ENCODE peak calls at places on chromosomes 5 and 9, in five cellular contexts. One of them, this sample, is unnamed.

GRCh38 chr5:153404747-153405146 is 85.7 kb upstream of the GRIA1 start:
- DNase-seq in psoas muscle: no peak
- DNase-seq in stomach: no peak
- DNase-seq in dorsolateral prefrontal cortex: no peak
- DNase-seq in gastrocnemius medialis: no peak
- DNase-seq in this sample: no peak

GRCh38 chr9:109466623-109467590 is 31.2 kb downstream of the PTPN3 start:
- DNase-seq in dorsolateral prefrontal cortex: no peak
- DNase-seq in stomach: no peak
- DNase-seq in psoas muscle: no peak
- DNase-seq in gastrocnemius medialis: no peak
- DNase-seq in this sample: no peak

GRCh38 chr9:108512426-108513173 is 343.2 kb downstream of the ACTL7B start:
- DNase-seq in stomach: no peak
- DNase-seq in dorsolateral prefrontal cortex: no peak
- DNase-seq in gastrocnemius medialis: no peak
- DNase-seq in psoas muscle: no peak
- DNase-seq in this sample: no peak

GRCh38 chr5:132226516-132227234 is 978 bp downstream of the P4HA2 start:
- DNase-seq in dorsolateral prefrontal cortex: peak
- DNase-seq in gastrocnemius medialis: no peak
- DNase-seq in stomach: peak
- DNase-seq in psoas muscle: peak
- DNase-seq in this sample: peak

GRCh38 chr9:131650254-131650653 is 89.6 kb downstream of the RAPGEF1 start:
- DNase-seq in stomach: no peak
- DNase-seq in gastrocnemius medialis: peak
- DNase-seq in dorsolateral prefrontal cortex: no peak
- DNase-seq in psoas muscle: peak
- DNase-seq in this sample: no peak

GRCh38 chr9:96408409-96409280 is 9.5 kb downstream of the ZNF367 start:
- DNase-seq in gastrocnemius medialis: no peak
- DNase-seq in stomach: no peak
- DNase-seq in psoas muscle: no peak
- DNase-seq in dorsolateral prefrontal cortex: no peak
- DNase-seq in this sample: no peak

GRCh38 chr5:14739538-14739937 is 75.0 kb downstream of the OTULIN start:
- DNase-seq in stomach: no peak
- DNase-seq in gastrocnemius medialis: no peak
- DNase-seq in dorsolateral prefrontal cortex: no peak
- DNase-seq in psoas muscle: no peak
- DNase-seq in this sample: no peak

GRCh38 chr9:116059466-116059865 is 94.1 kb upstream of the PAPPA start:
- DNase-seq in psoas muscle: no peak
- DNase-seq in dorsolateral prefrontal cortex: no peak
- DNase-seq in stomach: no peak
- DNase-seq in gastrocnemius medialis: no peak
- DNase-seq in this sample: no peak

GRCh38 chr5:97658116-97658900 is 475.3 kb upstream of the RIOK2 start:
- DNase-seq in stomach: no peak
- DNase-seq in dorsolateral prefrontal cortex: no peak
- DNase-seq in psoas muscle: no peak
- DNase-seq in gastrocnemius medialis: no peak
- DNase-seq in this sample: no peak

GRCh38 chr5:168433982-168434381 is 52.3 kb upstream of the RARS1 start:
- DNase-seq in dorsolateral prefrontal cortex: peak
- DNase-seq in psoas muscle: no peak
- DNase-seq in stomach: no peak
- DNase-seq in gastrocnemius medialis: no peak
- DNase-seq in this sample: no peak

GRCh38 chr5:126365446-126366198 is 57.6 kb upstream of the GRAMD2B start:
- DNase-seq in psoas muscle: no peak
- DNase-seq in gastrocnemius medialis: no peak
- DNase-seq in dorsolateral prefrontal cortex: no peak
- DNase-seq in stomach: no peak
- DNase-seq in this sample: peak

GRCh38 chr9:136533775-136534157 is 12.1 kb downstream of the NOTCH1 start:
- DNase-seq in stomach: peak
- DNase-seq in dorsolateral prefrontal cortex: no peak
- DNase-seq in gastrocnemius medialis: no peak
- DNase-seq in psoas muscle: peak
- DNase-seq in this sample: no peak

GRCh38 chr5:145856285-145856818 is 16.5 kb downstream of the GRXCR2 start:
- DNase-seq in dorsolateral prefrontal cortex: no peak
- DNase-seq in psoas muscle: peak
- DNase-seq in gastrocnemius medialis: peak
- DNase-seq in stomach: peak
- DNase-seq in this sample: no peak

GRCh38 chr5:150065346-150065745 is 21.0 kb downstream of the CSF1R start:
- DNase-seq in stomach: no peak
- DNase-seq in psoas muscle: peak
- DNase-seq in gastrocnemius medialis: no peak
- DNase-seq in dorsolateral prefrontal cortex: no peak
- DNase-seq in this sample: no peak

GRCh38 chr5:135007749-135008363 is 26.2 kb downstream of the PITX1 start:
- DNase-seq in gastrocnemius medialis: no peak
- DNase-seq in psoas muscle: no peak
- DNase-seq in dorsolateral prefrontal cortex: peak
- DNase-seq in stomach: no peak
- DNase-seq in this sample: no peak

GRCh38 chr5:44260793-44261192 is 128.4 kb downstream of the FGF10 start:
- DNase-seq in stomach: no peak
- DNase-seq in dorsolateral prefrontal cortex: no peak
- DNase-seq in psoas muscle: no peak
- DNase-seq in gastrocnemius medialis: no peak
- DNase-seq in this sample: no peak

GRCh38 chr9:98011122-98011521 is 28.0 kb downstream of the ANP32B start:
- DNase-seq in dorsolateral prefrontal cortex: no peak
- DNase-seq in psoas muscle: no peak
- DNase-seq in gastrocnemius medialis: no peak
- DNase-seq in stomach: no peak
- DNase-seq in this sample: no peak
- H3K27ac ChIP-seq in dorsolateral prefrontal cortex: no peak
- H3K27ac ChIP-seq in psoas muscle: peak
- H3K27ac ChIP-seq in gastrocnemius medialis: peak
- H3K27ac ChIP-seq in stomach: no peak
- H3K27ac ChIP-seq in this sample: no peak

GRCh38 chr5:136810198-136810823 is 445.0 kb upstream of the TRPC7 start:
- DNase-seq in gastrocnemius medialis: peak
- DNase-seq in psoas muscle: peak
- DNase-seq in stomach: no peak
- DNase-seq in dorsolateral prefrontal cortex: no peak
- DNase-seq in this sample: no peak

GRCh38 chr5:136809382-136809781 is 444.0 kb upstream of the TRPC7 start:
- DNase-seq in dorsolateral prefrontal cortex: no peak
- DNase-seq in stomach: no peak
- DNase-seq in gastrocnemius medialis: no peak
- DNase-seq in psoas muscle: no peak
- DNase-seq in this sample: no peak

GRCh38 chr5:136802382-136802781 is 437.0 kb upstream of the TRPC7 start:
- DNase-seq in dorsolateral prefrontal cortex: no peak
- DNase-seq in gastrocnemius medialis: peak
- DNase-seq in psoas muscle: no peak
- DNase-seq in stomach: no peak
- DNase-seq in this sample: peak

GRCh38 chr5:136808756-136809155 is 443.4 kb upstream of the TRPC7 start:
- DNase-seq in gastrocnemius medialis: no peak
- DNase-seq in stomach: no peak
- DNase-seq in psoas muscle: no peak
- DNase-seq in dorsolateral prefrontal cortex: no peak
- DNase-seq in this sample: no peak

GRCh38 chr5:136805466-136805865 is 440.1 kb upstream of the TRPC7 start:
- DNase-seq in gastrocnemius medialis: no peak
- DNase-seq in psoas muscle: no peak
- DNase-seq in dorsolateral prefrontal cortex: no peak
- DNase-seq in stomach: no peak
- DNase-seq in this sample: no peak
- TF ChIP-seq CTCF in gastrocnemius medialis: no peak
- TF ChIP-seq CTCF in psoas muscle: no peak
- TF ChIP-seq CTCF in dorsolateral prefrontal cortex: no peak
- TF ChIP-seq CTCF in stomach: no peak
- TF ChIP-seq CTCF in this sample: no peak

DNA sequence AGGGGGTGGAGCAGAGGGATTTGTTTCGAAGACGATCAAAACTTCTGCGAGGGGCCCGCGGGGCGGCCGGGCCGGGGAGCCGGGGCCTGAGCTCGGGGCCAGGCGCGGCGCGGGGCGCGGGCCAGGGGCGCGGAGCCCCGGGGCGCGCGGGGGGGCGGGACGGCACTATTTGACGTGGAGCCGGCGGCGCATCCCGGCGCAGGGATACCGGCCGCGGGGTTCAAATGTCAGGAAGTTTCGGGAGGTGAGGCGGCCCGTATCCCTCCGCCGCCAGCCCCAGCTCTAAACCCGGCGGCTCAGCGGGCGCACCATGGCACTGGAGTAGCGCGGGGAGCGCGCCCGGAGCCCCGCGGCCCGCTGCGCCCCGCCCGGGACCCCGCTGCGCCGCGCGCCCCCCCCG is at the start of gene LMX1B:
- DNase-seq in gastrocnemius medialis: no peak
- DNase-seq in stomach: no peak
- DNase-seq in dorsolateral prefrontal cortex: no peak
- DNase-seq in psoas muscle: peak
- DNase-seq in this sample: no peak
- H3K4me3 ChIP-seq in gastrocnemius medialis: peak
- H3K4me3 ChIP-seq in stomach: peak
- H3K4me3 ChIP-seq in dorsolateral prefrontal cortex: peak
- H3K4me3 ChIP-seq in psoas muscle: peak
- H3K4me3 ChIP-seq in this sample: no peak

GRCh38 chr5:133544346-133544745 is 68.0 kb downstream of the FSTL4 start:
- DNase-seq in psoas muscle: no peak
- DNase-seq in dorsolateral prefrontal cortex: no peak
- DNase-seq in gastrocnemius medialis: no peak
- DNase-seq in stomach: no peak
- DNase-seq in this sample: no peak

DNA sequence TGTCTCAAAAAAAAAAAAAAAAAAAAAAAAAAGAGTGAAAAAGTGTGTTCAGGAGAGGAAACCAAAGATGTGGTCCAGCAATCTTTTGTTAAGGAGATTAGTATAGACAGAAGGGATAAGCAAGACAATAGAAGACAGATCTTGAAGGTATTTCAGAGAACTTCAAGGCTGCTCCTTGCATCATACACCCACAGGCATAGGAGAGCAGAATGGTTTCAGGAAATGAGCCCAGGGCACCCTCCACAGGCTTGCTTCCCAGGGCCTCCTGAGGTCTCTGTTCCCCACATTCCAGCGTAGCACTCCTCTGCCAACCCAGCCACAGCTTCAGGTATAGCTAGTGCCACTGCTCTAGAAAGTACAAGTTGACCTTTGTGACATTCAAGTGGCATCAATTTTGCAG is 65.8 kb downstream of the FSTL4 start:
- DNase-seq in psoas muscle: no peak
- DNase-seq in dorsolateral prefrontal cortex: no peak
- DNase-seq in stomach: no peak
- DNase-seq in gastrocnemius medialis: no peak
- DNase-seq in this sample: no peak
- H3K27ac ChIP-seq in psoas muscle: no peak
- H3K27ac ChIP-seq in dorsolateral prefrontal cortex: no peak
- H3K27ac ChIP-seq in stomach: no peak
- H3K27ac ChIP-seq in gastrocnemius medialis: no peak
- H3K27ac ChIP-seq in this sample: no peak

GRCh38 chr5:89615839-89616518 is 733.0 kb upstream of the MEF2C start:
- DNase-seq in dorsolateral prefrontal cortex: no peak
- DNase-seq in psoas muscle: no peak
- DNase-seq in gastrocnemius medialis: no peak
- DNase-seq in stomach: no peak
- DNase-seq in this sample: no peak
- TF ChIP-seq CTCF in dorsolateral prefrontal cortex: no peak
- TF ChIP-seq CTCF in psoas muscle: no peak
- TF ChIP-seq CTCF in gastrocnemius medialis: no peak
- TF ChIP-seq CTCF in stomach: no peak
- TF ChIP-seq CTCF in this sample: no peak